ENCODE peak calls at places on chromosomes 7 and 10, in ten cellular contexts. U is NCI-H1417; X is gastrocnemius medialis; A is ELF-1; D is EL; G is AG09309; H is stimulated activated naive CD8-positive, alpha-beta T cell treated with anti-CD3 and anti-CD28 coated beads, Interleukin-15, amount 100 ng/mL, for 72 hours; I is fibroblast of mammary gland; Y is T-helper 9 cell; W is memory B cell. Q is an unnamed sample.

GRCh38 chr10:72081210-72081609 is 7.1 kb downstream of the SPOCK2 start:
- DNase-seq in H (no peak), D (no peak), U (no peak), G (no peak), I (no peak), Y (no peak), W (no peak), X (no peak), A (no peak), Q (no peak)

GRCh38 chr7:74027683-74028320 is at the start of gene ELN:
- DNase-seq in I (peak), W (no peak), U (no peak), G (no peak), A (peak), Y (no peak), D (no peak), X (peak), H (no peak), Q (no peak)

GRCh38 chr10:132257271-132257670 is 50.5 kb downstream of the STK32C start:
- DNase-seq in G (no peak), U (no peak), I (peak), X (no peak), W (no peak), Y (no peak), A (no peak), H (peak), D (peak), Q (no peak)

GRCh38 chr10:69826094-69826493 is 24.4 kb downstream of the COL13A1 start:
- DNase-seq in A (no peak), I (no peak), G (no peak), W (no peak), Y (no peak), X (no peak), H (no peak), U (no peak), D (no peak), Q (no peak)

GRCh38 chr10:86960003-86960862 is 1.8 kb downstream of the SNCG start:
- DNase-seq in U (no peak), Y (no peak), G (no peak), X (peak), H (peak), A (peak), D (peak), I (peak), W (no peak), Q (no peak)

GRCh38 chr10:51729822-51730530 is 30.6 kb upstream of the CSTF2T start:
- DNase-seq in H (no peak), G (no peak), U (no peak), W (no peak), I (no peak), D (no peak), Y (no peak), A (peak), X (no peak), Q (no peak)

GRCh38 chr7:65379318-65379717 is 5.7 kb downstream of the ZNF92 start:
- DNase-seq in Y (no peak), G (no peak), I (no peak), X (no peak), W (no peak), D (peak), A (peak), U (no peak), H (no peak), Q (no peak)

GRCh38 chr7:36047254-36047653 is 105.8 kb upstream of the EEPD1 start:
- DNase-seq in X (peak), Y (no peak), G (no peak), W (no peak), D (peak), A (no peak), H (no peak), U (no peak), I (no peak), Q (no peak)

GRCh38 chr7:36368496-36368895 is 21.2 kb upstream of the ANLN start:
- DNase-seq in U (no peak), G (no peak), X (no peak), W (no peak), Y (no peak), D (no peak), I (no peak), H (no peak), A (no peak), Q (no peak)

GRCh38 chr7:30378275-30378674 is 93.9 kb downstream of the ZNRF2 start:
- DNase-seq in Y (no peak), X (no peak), G (no peak), W (no peak), U (no peak), A (no peak), H (no peak), D (no peak), I (no peak), Q (no peak)

GRCh38 chr10:121541450-121541849 is 56.8 kb downstream of the FGFR2 start:
- DNase-seq in H (no peak), G (no peak), U (no peak), X (no peak), I (no peak), W (no peak), Y (no peak), D (no peak), A (no peak), Q (no peak)

GRCh38 chr10:103295391-103296044 is 18.6 kb downstream of the INA start:
- DNase-seq in G (peak), W (no peak), D (peak), H (no peak), I (peak), A (no peak), U (no peak), Y (no peak), X (no peak), Q (no peak)

GRCh38 chr7:127566242-127566641 is 19.2 kb downstream of the GCC1 start:
- DNase-seq in H (no peak), U (no peak), X (no peak), G (no peak), A (no peak), D (no peak), I (no peak), W (no peak), Y (no peak), Q (no peak)

GRCh38 chr7:131141443-131141967 is 186.2 kb upstream of the MKLN1 start:
- DNase-seq in G (no peak), H (no peak), A (no peak), Y (no peak), D (no peak), W (no peak), I (no peak), X (no peak), U (no peak), Q (no peak)

GRCh38 chr10:90437452-90437851 is 420.4 kb downstream of the HTR7 start:
- DNase-seq in I (no peak), G (no peak), D (no peak), X (no peak), W (no peak), Y (no peak), H (no peak), A (no peak), U (no peak), Q (no peak)

GRCh38 chr10:11986593-11987216 is 55.9 kb downstream of the UPF2 start:
- DNase-seq in X (peak), G (peak), H (peak), D (peak), I (peak), U (peak), Y (peak), W (peak), A (peak), Q (peak)

GRCh38 chr7:70833726-70834125 is 298.2 kb upstream of the GALNT17 start:
- DNase-seq in U (no peak), W (no peak), I (peak), D (peak), H (no peak), A (no peak), X (no peak), G (no peak), Y (no peak), Q (no peak)

GRCh38 chr7:35003679-35004278 is 33.5 kb downstream of the DPY19L1 start:
- DNase-seq in X (no peak), H (no peak), Y (no peak), D (peak), U (peak), A (peak), W (no peak), I (peak), G (peak), Q (no peak)

GRCh38 chr10:59072038-59072437 is 104.4 kb upstream of the PHYHIPL start:
- DNase-seq in U (no peak), W (no peak), Y (no peak), G (no peak), I (no peak), A (no peak), D (no peak), X (no peak), H (no peak), Q (no peak)

GRCh38 chr10:54065106-54065505 is 735.9 kb downstream of the PCDH15 start:
- DNase-seq in A (no peak), W (no peak), G (no peak), U (no peak), D (no peak), X (no peak), Y (no peak), I (no peak), H (no peak), Q (no peak)

GRCh38 chr7:46207931-46208634 is 287.0 kb upstream of the IGFBP3 start:
- DNase-seq in I (no peak), U (no peak), D (no peak), W (no peak), A (no peak), H (no peak), Y (no peak), G (no peak), X (no peak), Q (no peak)

GRCh38 chr10:29830526-29831512 is 196.0 kb upstream of the SVIL start:
- DNase-seq in I (no peak), U (no peak), X (no peak), A (no peak), D (no peak), H (no peak), Y (no peak), W (no peak), G (no peak), Q (no peak)

Q was measured in naive thymus-derived CD8-positive, alpha-beta T cell.